ENCODE peak calls at places on chromosomes 5 and 9, in four cellular contexts. W is NCI-H748 treated with DMSO at 0.1 percent for 48 hours; C is fibroblast of gingiva; Z is activated T-cell treated with anti-CD3 and anti-CD28 coated beads, Interleukin-2, amount 50 U/mL, for 72 hours. D is an unnamed sample.

GRCh38 chr9:137320555-137321384 is 18.7 kb upstream of the NRARP start:
- DNase-seq in W (no peak), C (no peak), Z (no peak), D (no peak)

GRCh38 chr5:82353522-82353921 is 75.4 kb upstream of the RPS23 start:
- DNase-seq in W (no peak), C (no peak), Z (no peak), D (no peak)

GRCh38 chr5:91020065-91020800 is 362.9 kb downstream of the ARRDC3 start:
- DNase-seq in W (no peak), C (peak), Z (no peak), D (no peak)

GRCh38 chr5:90421136-90421535 is 11.6 kb upstream of the CETN3 start:
- DNase-seq in W (no peak), C (peak), Z (no peak), D (no peak)

GRCh38 chr9:87276851-87277251 is 220.8 kb upstream of the DAPK1 start:
- DNase-seq in W (no peak), C (peak), Z (no peak), D (no peak)

GRCh38 chr5:132761321-132762240 is 14.4 kb downstream of the CCNI2 start:
- DNase-seq in W (no peak), C (no peak), Z (no peak), D (no peak)

GRCh38 chr5:8473016-8473415 is 604.1 kb downstream of the MTRR start:
- DNase-seq in W (no peak), C (no peak), Z (no peak), D (no peak)

GRCh38 chr5:133295520-133295919 is 243.7 kb downstream of the HSPA4 start:
- DNase-seq in W (no peak), C (no peak), Z (no peak), D (no peak)

GRCh38 chr5:1335540-1336095 is 9.3 kb downstream of the CLPTM1L start:
- DNase-seq in W (no peak), C (no peak), Z (no peak), D (no peak)

GRCh38 chr5:63959177-63959982 is 2.9 kb downstream of the HTR1A start:
- DNase-seq in W (peak), C (no peak), Z (no peak), D (peak)

GRCh38 chr9:93792358-93792757 is 162.8 kb downstream of the BARX1 start:
- DNase-seq in W (no peak), C (no peak), Z (no peak), D (no peak)

GRCh38 chr9:74284596-74284995 is 212.5 kb upstream of the RORB start:
- DNase-seq in W (no peak), C (peak), Z (no peak), D (no peak)

GRCh38 chr5:98248949-98249348 is 524.5 kb upstream of the RGMB start:
- DNase-seq in W (no peak), C (peak), Z (no peak), D (no peak)

GRCh38 chr5:139950436-139950835 is 92.7 kb downstream of the NRG2 start:
- DNase-seq in W (no peak), C (no peak), Z (no peak), D (no peak)

GRCh38 chr9:34557421-34558321 is 31.9 kb downstream of the CNTFR start:
- DNase-seq in W (no peak), C (no peak), Z (no peak), D (no peak)

GRCh38 chr9:456365-456764 is 241.7 kb downstream of the DOCK8 start:
- DNase-seq in W (no peak), C (no peak), Z (no peak), D (peak)

GRCh38 chr9:79477241-79477830 is 94.4 kb upstream of the TLE4 start:
- DNase-seq in W (no peak), C (no peak), Z (no peak), D (no peak)

GRCh38 chr5:3595102-3595961 is at the start of gene IRX1:
- DNase-seq in W (peak), C (no peak), Z (no peak), D (no peak)

GRCh38 chr5:123059455-123059854 is 22.9 kb upstream of the PPIC start:
- DNase-seq in W (no peak), C (no peak), Z (no peak), D (no peak)

GRCh38 chr5:164578911-164579310 is 1073.5 kb downstream of the MAT2B start:
- DNase-seq in W (no peak), C (no peak), Z (no peak), D (no peak)

GRCh38 chr5:180353226-180353962 is at the start of gene GFPT2:
- DNase-seq in W (peak), C (peak), Z (peak), D (no peak)

GRCh38 chr5:67211926-67212325 is 15.3 kb upstream of the CD180 start:
- DNase-seq in W (no peak), C (peak), Z (no peak), D (no peak)

GRCh38 chr9:134291961-134292871 is 34.0 kb upstream of the RXRA start:
- DNase-seq in W (no peak), C (no peak), Z (no peak), D (no peak)

GRCh38 chr5:13985736-13986418 is 41.4 kb upstream of the DNAH5 start:
- DNase-seq in W (no peak), C (peak), Z (no peak), D (no peak)

GRCh38 chr5:154384480-154385235 is 61.1 kb upstream of the SAP30L start:
- DNase-seq in W (no peak), C (no peak), Z (no peak), D (peak)

GRCh38 chr9:123617286-123617685 is 261.3 kb downstream of the CRB2 start:
- DNase-seq in W (no peak), C (no peak), Z (no peak), D (no peak)

GRCh38 chr9:135993840-135994776 is 32.9 kb upstream of the UBAC1 start:
- DNase-seq in W (no peak), C (no peak), Z (no peak), D (no peak)

GRCh38 chr9:133460405-133461175 is 812 bp downstream of the CACFD1 start:
- DNase-seq in W (peak), C (no peak), Z (peak), D (peak)

GRCh38 chr5:150516011-150516410 is 8.1 kb downstream of the NDST1 start:
- DNase-seq in W (no peak), C (no peak), Z (no peak), D (no peak)

GRCh38 chr9:126395439-126396212 is 69.0 kb downstream of the MVB12B start:
- DNase-seq in W (no peak), C (peak), Z (peak), D (no peak)

GRCh38 chr9:20224756-20225155 is 397.5 kb downstream of the MLLT3 start:
- DNase-seq in W (no peak), C (no peak), Z (no peak), D (no peak)

GRCh38 chr5:151523335-151523734 is 67.8 kb downstream of the FAT2 start:
- DNase-seq in W (peak), C (no peak), Z (peak), D (peak)

GRCh38 chr9:76438841-76439588 is 20.0 kb upstream of the GCNT1 start:
- DNase-seq in W (no peak), C (no peak), Z (peak), D (no peak)

GRCh38 chr9:109907810-109908458 is 127.9 kb downstream of the PALM2AKAP2 start:
- DNase-seq in W (no peak), C (no peak), Z (no peak), D (no peak)

GRCh38 chr9:97980479-97980803 is 2.7 kb upstream of the ANP32B start:
- DNase-seq in W (no peak), C (peak), Z (no peak), D (no peak)